ENCODE peak calls at places on chromosome 18, in seven cellular contexts. One of them, this sample, is unnamed.

GRCh38 chr18:78731423-78732032 is 248.1 kb upstream of the SALL3 start:
- DNase-seq in K562: no peak
- DNase-seq in astrocyte of the spinal cord: no peak
- DNase-seq in heart right ventricle: no peak
- DNase-seq in breast epithelium: no peak
- DNase-seq in lower lobe of right lung: no peak
- DNase-seq in coronary artery: peak; percentile 66
- DNase-seq in this sample: no peak

GRCh38 chr18:74895686-74896085 is 298.0 kb downstream of the ZNF407 start:
- DNase-seq in coronary artery: no peak
- DNase-seq in astrocyte of the spinal cord: peak; percentile 67
- DNase-seq in heart right ventricle: no peak
- DNase-seq in K562: no peak
- DNase-seq in breast epithelium: no peak
- DNase-seq in lower lobe of right lung: no peak
- DNase-seq in this sample: peak; percentile 33

GRCh38 chr18:21897811-21898210 is 157.2 kb downstream of the MIB1 start:
- DNase-seq in K562: peak; percentile 55
- DNase-seq in astrocyte of the spinal cord: peak; percentile 41
- DNase-seq in coronary artery: no peak
- DNase-seq in breast epithelium: no peak
- DNase-seq in heart right ventricle: no peak
- DNase-seq in lower lobe of right lung: no peak
- DNase-seq in this sample: peak; percentile 63

GRCh38 chr18:37266290-37266689 is 299.3 kb downstream of the CELF4 start:
- DNase-seq in lower lobe of right lung: no peak
- DNase-seq in coronary artery: no peak
- DNase-seq in K562: peak; percentile 52
- DNase-seq in astrocyte of the spinal cord: no peak
- DNase-seq in heart right ventricle: no peak
- DNase-seq in breast epithelium: no peak
- DNase-seq in this sample: no peak

GRCh38 chr18:3177902-3178687 is 41.7 kb downstream of the MYOM1 start:
- DNase-seq in K562: no peak
- DNase-seq in coronary artery: no peak
- DNase-seq in heart right ventricle: peak; percentile 23
- DNase-seq in lower lobe of right lung: peak; percentile 76
- DNase-seq in astrocyte of the spinal cord: no peak
- DNase-seq in breast epithelium: peak; percentile 26
- DNase-seq in this sample: peak; percentile 16

GRCh38 chr18:41767960-41768359 is 187.1 kb upstream of the PIK3C3 start:
- DNase-seq in K562: no peak
- DNase-seq in heart right ventricle: no peak
- DNase-seq in coronary artery: no peak
- DNase-seq in breast epithelium: no peak
- DNase-seq in astrocyte of the spinal cord: peak; percentile 42
- DNase-seq in lower lobe of right lung: no peak
- DNase-seq in this sample: peak; percentile 49

GRCh38 chr18:78979058-78979680 is 449 bp upstream of the SALL3 start:
- DNase-seq in coronary artery: no peak
- DNase-seq in K562: no peak
- DNase-seq in heart right ventricle: no peak
- DNase-seq in astrocyte of the spinal cord: no peak
- DNase-seq in lower lobe of right lung: no peak
- DNase-seq in breast epithelium: no peak
- DNase-seq in this sample: no peak

GRCh38 chr18:56475250-56475649 is 163.1 kb downstream of the TXNL1 start:
- DNase-seq in K562: no peak
- DNase-seq in coronary artery: no peak
- DNase-seq in astrocyte of the spinal cord: peak; percentile 3
- DNase-seq in lower lobe of right lung: no peak
- DNase-seq in breast epithelium: no peak
- DNase-seq in heart right ventricle: no peak
- DNase-seq in this sample: no peak

GRCh38 chr18:7872569-7872968 is 305.5 kb downstream of the PTPRM start:
- DNase-seq in lower lobe of right lung: no peak
- DNase-seq in breast epithelium: no peak
- DNase-seq in K562: no peak
- DNase-seq in astrocyte of the spinal cord: peak; percentile 11
- DNase-seq in coronary artery: no peak
- DNase-seq in heart right ventricle: no peak
- DNase-seq in this sample: peak; percentile 46

GRCh38 chr18:48649231-48649630 is 110.4 kb downstream of the CTIF start:
- DNase-seq in lower lobe of right lung: no peak
- DNase-seq in astrocyte of the spinal cord: no peak
- DNase-seq in K562: no peak
- DNase-seq in breast epithelium: no peak
- DNase-seq in coronary artery: no peak
- DNase-seq in heart right ventricle: no peak
- DNase-seq in this sample: no peak
- TF ChIP-seq CTCF in lower lobe of right lung: no peak
- TF ChIP-seq CTCF in astrocyte of the spinal cord: no peak
- TF ChIP-seq CTCF in K562: no peak
- TF ChIP-seq CTCF in breast epithelium: no peak
- TF ChIP-seq CTCF in coronary artery: no peak
- TF ChIP-seq CTCF in heart right ventricle: no peak
- TF ChIP-seq CTCF in this sample: no peak

DNA sequence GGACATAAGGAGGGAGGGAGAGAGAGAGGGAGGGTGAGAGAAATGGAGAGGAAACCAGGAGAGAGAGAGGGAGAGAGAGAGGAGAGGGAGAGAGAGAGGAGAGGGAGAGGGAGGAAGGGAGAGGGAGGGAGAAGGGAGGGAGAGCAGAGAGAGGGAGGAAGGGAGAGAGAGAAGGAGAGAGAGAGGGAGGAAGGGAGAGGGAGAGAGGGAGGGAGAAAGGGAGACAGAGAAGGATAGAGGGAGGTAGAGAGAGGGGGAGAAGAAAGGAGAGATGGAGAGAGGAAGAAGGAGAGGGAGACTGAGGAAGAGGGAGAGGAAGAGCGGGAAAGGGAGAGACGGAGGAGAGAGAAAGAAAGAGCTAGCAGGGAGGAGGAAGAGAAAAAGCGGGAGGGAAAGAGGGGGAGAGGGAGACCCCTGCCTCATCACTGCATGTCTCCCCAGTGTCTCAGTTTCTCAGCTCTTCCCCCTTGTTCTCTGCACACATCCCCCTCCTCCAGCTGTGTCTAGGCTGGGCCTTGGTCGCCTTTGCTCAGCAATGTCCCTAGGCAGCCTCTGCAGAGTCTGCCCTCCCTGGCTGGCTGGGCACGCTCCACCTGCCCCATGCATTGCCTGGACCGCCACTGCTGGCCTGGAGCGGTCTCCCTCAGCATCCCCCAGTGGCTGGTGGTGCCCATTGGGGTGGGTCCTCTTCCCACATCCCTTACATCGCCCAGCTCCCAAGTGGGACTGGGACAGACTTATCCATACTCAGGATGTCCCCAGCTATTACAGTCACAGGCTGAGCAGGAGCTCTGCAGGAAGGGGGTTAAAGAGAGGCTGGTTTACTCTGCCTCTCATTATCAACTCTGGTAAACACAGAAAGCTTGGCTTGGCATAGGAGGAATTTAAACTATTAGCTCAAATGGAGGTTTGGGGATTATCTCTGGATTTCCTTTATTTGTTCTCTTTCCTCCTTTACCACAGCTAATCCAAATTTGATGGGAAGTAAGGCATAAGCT is 85.7 kb upstream of the APCDD1 start:
- DNase-seq in lower lobe of right lung: no peak
- DNase-seq in K562: no peak
- DNase-seq in astrocyte of the spinal cord: no peak
- DNase-seq in coronary artery: no peak
- DNase-seq in heart right ventricle: no peak
- DNase-seq in breast epithelium: no peak
- DNase-seq in this sample: no peak
- H3K4me3 ChIP-seq in lower lobe of right lung: no peak overlapping the region
- H3K4me3 ChIP-seq in K562: no peak overlapping the region
- H3K4me3 ChIP-seq in astrocyte of the spinal cord: no peak overlapping the region
- H3K4me3 ChIP-seq in coronary artery: no peak overlapping the region
- H3K4me3 ChIP-seq in heart right ventricle: no peak overlapping the region
- H3K4me3 ChIP-seq in breast epithelium: no peak overlapping the region
- H3K4me3 ChIP-seq in this sample: no peak overlapping the region

DNA sequence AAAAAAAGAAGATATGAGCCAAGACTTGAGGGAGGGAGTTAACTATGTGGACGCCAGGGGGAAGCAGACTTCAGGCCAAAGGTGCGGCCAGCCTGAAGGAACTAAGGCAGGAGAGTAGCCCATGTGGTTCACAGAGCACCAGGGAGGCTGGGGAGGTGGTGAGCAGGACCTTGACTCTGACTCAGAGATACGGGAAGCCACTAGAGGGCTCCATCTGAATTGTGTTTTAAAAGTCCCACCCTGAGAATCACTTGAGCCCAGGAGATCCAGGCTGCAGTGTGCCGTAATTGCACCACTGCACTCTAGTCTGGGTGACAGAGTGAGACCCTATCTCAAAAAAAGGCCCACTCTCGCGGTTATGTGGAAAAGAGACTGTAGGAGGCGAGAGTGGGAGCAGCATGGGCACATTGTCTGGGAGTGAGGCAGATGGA is 12.3 kb downstream of the CEP192 start:
- DNase-seq in coronary artery: no peak
- DNase-seq in lower lobe of right lung: no peak
- DNase-seq in astrocyte of the spinal cord: peak; percentile 80
- DNase-seq in K562: peak; percentile 44
- DNase-seq in breast epithelium: no peak
- DNase-seq in heart right ventricle: no peak
- DNase-seq in this sample: peak; percentile 83
- TF ChIP-seq CTCF in coronary artery: peak; percentile 13
- TF ChIP-seq CTCF in lower lobe of right lung: peak; percentile 26
- TF ChIP-seq CTCF in astrocyte of the spinal cord: peak; percentile 61
- TF ChIP-seq CTCF in K562: peak; percentile 63
- TF ChIP-seq CTCF in breast epithelium: peak; percentile 9
- TF ChIP-seq CTCF in heart right ventricle: peak; percentile 42
- TF ChIP-seq CTCF in this sample: peak; percentile 52

GRCh38 chr18:58201268-58201667 is 157.2 kb downstream of the NEDD4L start:
- DNase-seq in astrocyte of the spinal cord: no peak
- DNase-seq in heart right ventricle: no peak
- DNase-seq in K562: no peak
- DNase-seq in coronary artery: no peak
- DNase-seq in breast epithelium: no peak
- DNase-seq in lower lobe of right lung: no peak
- DNase-seq in this sample: no peak

GRCh38 chr18:58196164-58196563 is 152.1 kb downstream of the NEDD4L start:
- DNase-seq in lower lobe of right lung: no peak
- DNase-seq in astrocyte of the spinal cord: no peak
- DNase-seq in breast epithelium: no peak
- DNase-seq in coronary artery: no peak
- DNase-seq in K562: no peak
- DNase-seq in heart right ventricle: no peak
- DNase-seq in this sample: peak; percentile 59

GRCh38 chr18:58194028-58194427 is 150.0 kb downstream of the NEDD4L start:
- DNase-seq in coronary artery: no peak
- DNase-seq in heart right ventricle: no peak
- DNase-seq in lower lobe of right lung: no peak
- DNase-seq in breast epithelium: no peak
- DNase-seq in K562: peak; percentile 14
- DNase-seq in astrocyte of the spinal cord: no peak
- DNase-seq in this sample: no peak

GRCh38 chr18:58195278-58195721 is 151.3 kb downstream of the NEDD4L start:
- DNase-seq in coronary artery: no peak
- DNase-seq in breast epithelium: peak; percentile 78
- DNase-seq in K562: no peak
- DNase-seq in astrocyte of the spinal cord: no peak
- DNase-seq in lower lobe of right lung: peak; percentile 64
- DNase-seq in heart right ventricle: no peak
- DNase-seq in this sample: no peak

GRCh38 chr18:58196881-58197872 is 153.2 kb downstream of the NEDD4L start:
- DNase-seq in breast epithelium: peak; percentile 68
- DNase-seq in K562: no peak
- DNase-seq in coronary artery: no peak
- DNase-seq in lower lobe of right lung: no peak
- DNase-seq in heart right ventricle: no peak
- DNase-seq in astrocyte of the spinal cord: no peak
- DNase-seq in this sample: no peak
- H3K4me3 ChIP-seq in breast epithelium: no peak overlapping the region
- H3K4me3 ChIP-seq in K562: no peak overlapping the region
- H3K4me3 ChIP-seq in coronary artery: no peak overlapping the region
- H3K4me3 ChIP-seq in lower lobe of right lung: no peak overlapping the region
- H3K4me3 ChIP-seq in heart right ventricle: no peak overlapping the region
- H3K4me3 ChIP-seq in astrocyte of the spinal cord: no peak overlapping the region
- H3K4me3 ChIP-seq in this sample: no peak overlapping the region

GRCh38 chr18:12946549-12947354 is 1.1 kb upstream of the SEH1L start:
- DNase-seq in coronary artery: peak; percentile 83
- DNase-seq in astrocyte of the spinal cord: peak; percentile 70
- DNase-seq in lower lobe of right lung: no peak
- DNase-seq in K562: peak; percentile 26
- DNase-seq in breast epithelium: peak; percentile 35
- DNase-seq in heart right ventricle: peak; percentile 60
- DNase-seq in this sample: peak; percentile 99
- TF ChIP-seq CTCF in coronary artery: no peak
- TF ChIP-seq CTCF in astrocyte of the spinal cord: no peak
- TF ChIP-seq CTCF in lower lobe of right lung: no peak
- TF ChIP-seq CTCF in K562: no peak
- TF ChIP-seq CTCF in breast epithelium: no peak
- TF ChIP-seq CTCF in heart right ventricle: no peak
- TF ChIP-seq CTCF in this sample: no peak

DNA sequence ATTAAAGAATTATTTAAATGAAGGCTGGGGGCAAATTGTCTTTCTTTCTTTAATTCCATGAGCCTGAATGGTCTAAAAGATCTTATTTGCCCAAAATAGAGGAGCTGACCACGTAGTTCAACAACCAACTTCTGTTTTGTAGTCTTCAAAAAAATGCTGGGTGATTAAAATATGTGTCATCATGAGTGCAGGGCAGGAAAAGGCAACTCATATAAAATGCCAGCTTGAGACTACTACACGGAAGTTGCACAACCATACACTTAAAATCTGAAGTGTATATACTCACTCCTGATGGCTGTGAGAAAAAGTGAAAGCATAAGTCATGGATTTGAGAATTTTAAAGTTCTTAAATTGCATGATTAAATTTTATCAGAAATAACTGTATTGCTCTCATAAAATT is 210.9 kb downstream of the DYM start:
- DNase-seq in K562: no peak
- DNase-seq in coronary artery: no peak
- DNase-seq in breast epithelium: no peak
- DNase-seq in lower lobe of right lung: no peak
- DNase-seq in heart right ventricle: no peak
- DNase-seq in astrocyte of the spinal cord: peak; percentile 66
- DNase-seq in this sample: peak; percentile 92
- H3K4me3 ChIP-seq in K562: no peak overlapping the region
- H3K4me3 ChIP-seq in coronary artery: no peak overlapping the region
- H3K4me3 ChIP-seq in breast epithelium: no peak overlapping the region
- H3K4me3 ChIP-seq in lower lobe of right lung: no peak overlapping the region
- H3K4me3 ChIP-seq in heart right ventricle: no peak overlapping the region
- H3K4me3 ChIP-seq in astrocyte of the spinal cord: no peak overlapping the region
- H3K4me3 ChIP-seq in this sample: no peak overlapping the region

GRCh38 chr18:69469444-69469919 is 68.8 kb downstream of the DOK6 start:
- DNase-seq in coronary artery: no peak
- DNase-seq in K562: peak; percentile 24
- DNase-seq in heart right ventricle: no peak
- DNase-seq in breast epithelium: no peak
- DNase-seq in astrocyte of the spinal cord: no peak
- DNase-seq in lower lobe of right lung: no peak
- DNase-seq in this sample: no peak
- TF ChIP-seq CTCF in coronary artery: no peak
- TF ChIP-seq CTCF in K562: no peak
- TF ChIP-seq CTCF in heart right ventricle: no peak
- TF ChIP-seq CTCF in breast epithelium: no peak
- TF ChIP-seq CTCF in astrocyte of the spinal cord: no peak
- TF ChIP-seq CTCF in lower lobe of right lung: no peak
- TF ChIP-seq CTCF in this sample: no peak

This sample was measured in cardiac fibroblast.